ENCODE peak calls at places on chromosome 1, in ten cellular contexts. K, O, E, M, V, H, F, N, U and X are unnamed samples.

GRCh38 chr1:182428043-182428442 is 21.9 kb upstream of the RGSL1 start:
- DNase-seq in K (no peak), O (no peak), E (peak), M (no peak), V (no peak), H (peak), F (no peak), N (no peak), U (no peak), X (peak)

GRCh38 chr1:92485374-92486250 is 1.1 kb downstream of the GFI1 start:
- DNase-seq in K (peak), O (no peak), E (no peak), M (peak), V (peak), H (peak), F (peak), N (peak), U (no peak), X (peak)

GRCh38 chr1:57312869-57313268 is 111.0 kb downstream of the DAB1 start:
- DNase-seq in K (no peak), O (no peak), E (no peak), M (no peak), V (no peak), H (no peak), F (no peak), N (no peak), U (no peak), X (no peak)

GRCh38 chr1:41631971-41632370 is 147.5 kb upstream of the EDN2 start:
- DNase-seq in K (no peak), O (peak), E (no peak), M (no peak), V (no peak), H (no peak), F (peak), N (no peak), U (no peak), X (no peak)

GRCh38 chr1:203364013-203364730 is 13.2 kb upstream of the FMOD start:
- DNase-seq in K (no peak), O (no peak), E (no peak), M (peak), V (peak), H (no peak), F (peak), N (no peak), U (peak), X (no peak)

GRCh38 chr1:231929311-231929710 is 302.7 kb downstream of the DISC1 start:
- DNase-seq in K (no peak), O (peak), E (no peak), M (no peak), V (no peak), H (no peak), F (peak), N (no peak), U (peak), X (no peak)

GRCh38 chr1:54477153-54477561 is 70.9 kb upstream of the ACOT11 start:
- DNase-seq in K (no peak), O (no peak), E (no peak), M (no peak), V (no peak), H (no peak), F (no peak), N (no peak), U (no peak), X (no peak)

GRCh38 chr1:66490817-66491216 is 43.1 kb upstream of the SGIP1 start:
- DNase-seq in K (no peak), O (peak), E (no peak), M (no peak), V (no peak), H (no peak), F (peak), N (no peak), U (peak), X (peak)

GRCh38 chr1:241229711-241230110 is 127.3 kb downstream of the RGS7 start:
- DNase-seq in K (no peak), O (no peak), E (no peak), M (no peak), V (no peak), H (no peak), F (no peak), N (no peak), U (no peak), X (no peak)

GRCh38 chr1:101158424-101158823 is 78.4 kb upstream of the S1PR1 start:
- DNase-seq in K (no peak), O (no peak), E (no peak), M (no peak), V (no peak), H (no peak), F (no peak), N (no peak), U (no peak), X (no peak)

GRCh38 chr1:23423415-23424170 is 955 bp downstream of the TCEA3 start:
- DNase-seq in K (peak), O (no peak), E (no peak), M (no peak), V (peak), H (no peak), F (no peak), N (peak), U (no peak), X (no peak)

GRCh38 chr1:3789421-3790300 is 6.6 kb downstream of the LRRC47 start:
- DNase-seq in K (no peak), O (no peak), E (no peak), M (no peak), V (no peak), H (no peak), F (no peak), N (no peak), U (no peak), X (no peak)

GRCh38 chr1:12144969-12145368 is 21.8 kb upstream of the TNFRSF1B start:
- DNase-seq in K (no peak), O (no peak), E (no peak), M (no peak), V (no peak), H (no peak), F (no peak), N (no peak), U (no peak), X (no peak)

GRCh38 chr1:68321084-68321685 is 88.9 kb upstream of the WLS start:
- DNase-seq in K (peak), O (peak), E (no peak), M (peak), V (peak), H (no peak), F (peak), N (peak), U (peak), X (peak)

GRCh38 chr1:184056921-184057496 is 5.5 kb downstream of the TSEN15 start:
- DNase-seq in K (no peak), O (peak), E (no peak), M (no peak), V (no peak), H (no peak), F (peak), N (no peak), U (peak), X (no peak)

GRCh38 chr1:16677552-16678423 is 11.0 kb upstream of the RNU1-3 start:
- DNase-seq in K (no peak), O (peak), E (peak), M (peak), V (no peak), H (peak), F (peak), N (peak), U (peak), X (peak)

GRCh38 chr1:186843261-186843660 is 14.5 kb downstream of the PLA2G4A start:
- DNase-seq in K (no peak), O (no peak), E (no peak), M (no peak), V (no peak), H (no peak), F (no peak), N (no peak), U (no peak), X (no peak)

GRCh38 chr1:243474384-243474851 is 218.6 kb downstream of the SDCCAG8 start:
- DNase-seq in K (no peak), O (no peak), E (no peak), M (no peak), V (no peak), H (no peak), F (no peak), N (no peak), U (no peak), X (no peak)

GRCh38 chr1:204751883-204752687 is 66.5 kb upstream of the LRRN2 start:
- DNase-seq in K (no peak), O (no peak), E (no peak), M (peak), V (no peak), H (no peak), F (no peak), N (no peak), U (no peak), X (no peak)

GRCh38 chr1:20399606-20400180 is 86.3 kb downstream of the CAMK2N1 start:
- DNase-seq in K (peak), O (no peak), E (no peak), M (no peak), V (no peak), H (no peak), F (no peak), N (no peak), U (no peak), X (no peak)

GRCh38 chr1:14570514-14570913 is 28.0 kb upstream of the KAZN start:
- DNase-seq in K (no peak), O (no peak), E (no peak), M (no peak), V (no peak), H (no peak), F (no peak), N (no peak), U (no peak), X (no peak)

GRCh38 chr1:203690730-203691129 is 64.1 kb downstream of the ATP2B4 start:
- DNase-seq in K (no peak), O (no peak), E (no peak), M (no peak), V (no peak), H (no peak), F (no peak), N (no peak), U (no peak), X (no peak)

GRCh38 chr1:42484382-42484781 is 21.3 kb downstream of the CCDC30 start:
- DNase-seq in K (no peak), O (peak), E (no peak), M (no peak), V (no peak), H (no peak), F (peak), N (no peak), U (peak), X (no peak)

GRCh38 chr1:19344372-19344810 is 32.3 kb downstream of the SLC66A1 start:
- DNase-seq in K (peak), O (no peak), E (no peak), M (peak), V (peak), H (no peak), F (peak), N (peak), U (peak), X (peak)

GRCh38 chr1:7398982-7399381 is 372.1 kb upstream of the VAMP3 start:
- DNase-seq in K (no peak), O (no peak), E (no peak), M (no peak), V (no peak), H (no peak), F (peak), N (no peak), U (no peak), X (no peak)

GRCh38 chr1:91406773-91407389 is 2.2 kb upstream of the HFM1 start:
- DNase-seq in K (no peak), O (no peak), E (no peak), M (peak), V (no peak), H (no peak), F (peak), N (no peak), U (peak), X (peak)

GRCh38 chr1:203216274-203217138 is 13.0 kb downstream of the CHIT1 start:
- DNase-seq in K (peak), O (peak), E (peak), M (peak), V (no peak), H (peak), F (peak), N (no peak), U (peak), X (peak)

GRCh38 chr1:60622486-60622885 is 459.9 kb upstream of the NFIA start:
- DNase-seq in K (no peak), O (no peak), E (no peak), M (no peak), V (no peak), H (no peak), F (no peak), N (no peak), U (peak), X (no peak)

GRCh38 chr1:110283677-110284076 is 55.5 kb upstream of the RBM15 start:
- DNase-seq in K (no peak), O (peak), E (no peak), M (no peak), V (no peak), H (no peak), F (peak), N (no peak), U (no peak), X (no peak)

GRCh38 chr1:21337931-21338567 is 47.8 kb upstream of the ECE1 start:
- DNase-seq in K (peak), O (no peak), E (no peak), M (no peak), V (peak), H (no peak), F (peak), N (peak), U (peak), X (no peak)

GRCh38 chr1:158049867-158050266 is 56.4 kb downstream of the KIRREL1 start:
- DNase-seq in K (no peak), O (no peak), E (no peak), M (no peak), V (no peak), H (no peak), F (peak), N (no peak), U (peak), X (no peak)

GRCh38 chr1:92299477-92300125 is 742 bp downstream of the RPAP2 start:
- DNase-seq in K (no peak), O (no peak), E (no peak), M (no peak), V (no peak), H (no peak), F (peak), N (no peak), U (peak), X (peak)

GRCh38 chr1:113416515-113416914 is 26.2 kb downstream of the MAGI3 start:
- DNase-seq in K (no peak), O (no peak), E (no peak), M (no peak), V (no peak), H (no peak), F (no peak), N (no peak), U (no peak), X (no peak)

GRCh38 chr1:98325646-98326441 is 335.7 kb upstream of the SNX7 start:
- DNase-seq in K (peak), O (peak), E (no peak), M (no peak), V (peak), H (no peak), F (peak), N (peak), U (peak), X (no peak)

GRCh38 chr1:26996024-26996423 is 2.5 kb downstream of the TRNP1 start:
- DNase-seq in K (no peak), O (no peak), E (no peak), M (no peak), V (no peak), H (no peak), F (no peak), N (no peak), U (peak), X (no peak)

GRCh38 chr1:26994020-26994745 is 691 bp downstream of the TRNP1 start:
- DNase-seq in K (no peak), O (no peak), E (no peak), M (peak), V (peak), H (no peak), F (no peak), N (no peak), U (no peak), X (peak)

GRCh38 chr1:26993237-26994019 is at the start of gene TRNP1:
- DNase-seq in K (peak), O (peak), E (no peak), M (peak), V (peak), H (no peak), F (peak), N (peak), U (peak), X (peak)

GRCh38 chr1:26996665-26997064 is 3.2 kb downstream of the TRNP1 start:
- DNase-seq in K (no peak), O (no peak), E (no peak), M (no peak), V (no peak), H (no peak), F (no peak), N (no peak), U (no peak), X (no peak)

DNA sequence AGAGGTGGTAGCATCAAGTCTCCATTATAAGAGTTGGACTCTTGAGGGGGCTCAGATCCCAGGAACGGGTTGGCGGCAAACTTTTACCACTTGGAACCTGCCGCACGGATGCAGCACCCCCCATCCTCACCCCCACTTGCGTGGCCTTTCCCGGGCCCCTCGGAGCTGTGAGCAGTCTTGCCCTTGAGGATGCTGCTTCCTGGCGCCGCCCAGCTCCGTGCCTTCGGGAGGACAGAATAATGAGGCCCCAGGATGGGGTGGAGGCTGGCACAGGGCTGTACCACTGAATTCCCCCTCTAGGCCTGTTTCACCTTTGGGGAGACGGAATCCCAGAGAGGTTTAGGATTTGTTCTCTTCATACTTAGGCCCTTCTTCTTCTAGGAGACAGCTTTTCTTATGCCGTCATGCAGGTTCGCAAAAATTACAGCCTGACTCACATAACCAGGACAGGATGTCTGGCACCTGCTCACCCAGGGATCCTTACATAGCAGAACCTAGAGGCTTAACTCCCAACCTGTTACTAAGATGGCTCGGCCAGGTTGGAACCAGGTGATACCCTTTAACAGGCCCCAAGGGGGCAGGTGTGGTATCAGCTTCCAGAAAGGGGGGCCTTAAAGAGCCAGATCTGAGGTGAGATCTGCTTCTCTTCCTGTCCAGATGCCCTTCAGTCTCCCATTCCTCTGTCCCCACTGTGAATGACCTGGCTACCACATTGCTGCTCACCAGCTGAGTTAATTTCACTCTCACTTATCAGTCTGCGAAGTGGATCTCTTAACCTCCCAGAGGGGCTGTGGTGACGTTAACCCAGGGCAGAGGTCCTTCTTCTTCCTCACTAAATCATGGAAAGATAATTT is 1.5 kb downstream of the TRNP1 start:
- DNase-seq in K (no peak), O (no peak), E (no peak), M (no peak), V (no peak), H (no peak), F (no peak), N (no peak), U (no peak), X (no peak)
- H3K4me3 ChIP-seq in K (peak), O (peak), E (no peak), M (no peak), V (peak), H (no peak), F (peak), N (peak), U (peak), X (no peak)

GRCh38 chr1:167060141-167061072 is 29.8 kb downstream of the GPA33 start:
- DNase-seq in K (no peak), O (no peak), E (no peak), M (no peak), V (no peak), H (no peak), F (peak), N (no peak), U (peak), X (no peak)
- TF ChIP-seq CTCF in K (no peak), O (peak), E (peak), M (peak), V (no peak), H (peak), F (peak), N (no peak), U (peak), X (peak)

GRCh38 chr1:208234721-208235120 is 9.5 kb downstream of the PLXNA2 start:
- DNase-seq in K (no peak), O (no peak), E (no peak), M (no peak), V (no peak), H (no peak), F (no peak), N (no peak), U (no peak), X (no peak)
- H3K4me3 ChIP-seq in K (no peak), O (no peak), E (no peak), M (no peak), V (no peak), H (no peak), F (no peak), N (no peak), U (no peak), X (no peak)

DNA sequence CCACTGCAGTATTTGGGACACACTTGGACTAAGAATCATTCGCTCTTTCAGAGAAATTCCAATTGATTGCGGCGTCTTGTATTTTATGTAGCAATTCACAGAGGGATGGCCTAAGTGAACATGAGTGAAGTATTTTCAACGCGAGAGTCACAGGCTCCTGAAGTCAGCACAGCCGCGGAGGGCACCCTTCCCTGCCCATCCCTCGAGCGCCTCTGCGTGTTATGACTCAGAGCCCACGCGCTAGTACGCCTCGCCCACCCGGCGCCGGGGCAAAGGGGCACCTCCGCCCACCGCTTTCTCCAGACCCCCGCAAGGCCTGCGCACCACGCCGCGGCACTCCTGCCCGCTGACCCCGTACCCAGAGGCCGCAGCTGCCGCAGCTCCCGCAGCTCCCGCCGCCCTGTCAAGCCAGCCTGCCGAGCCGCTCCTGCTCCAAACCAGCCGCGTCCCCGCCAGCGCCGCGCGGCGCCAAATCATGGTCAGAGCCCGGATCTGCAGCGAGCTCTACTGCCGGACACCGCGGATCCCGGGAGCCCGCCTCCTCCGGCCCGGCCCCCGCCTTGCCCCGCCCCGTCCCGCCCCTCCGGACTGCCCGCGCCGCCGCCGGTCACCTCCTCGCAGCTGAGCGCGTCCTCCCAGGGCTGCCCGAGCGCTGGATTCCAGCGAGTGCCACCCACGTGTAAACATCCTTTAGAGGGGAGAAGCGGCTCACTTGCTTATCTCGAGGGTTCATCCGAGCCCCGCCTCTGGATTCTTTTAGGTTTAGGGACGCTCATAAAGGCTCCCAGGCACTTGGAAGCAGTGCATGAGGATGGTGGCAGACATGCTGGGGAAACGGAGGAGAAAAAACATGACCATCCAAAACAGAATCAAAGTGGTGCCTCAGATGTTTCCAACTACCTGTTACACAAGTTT is at the start of gene GLRX2:
- DNase-seq in K (peak), O (peak), E (no peak), M (peak), V (peak), H (no peak), F (peak), N (peak), U (peak), X (peak)
- TF ChIP-seq CTCF in K (no peak), O (no peak), E (no peak), M (no peak), V (peak), H (no peak), F (no peak), N (no peak), U (no peak), X (no peak)